ENCODE peak calls at places on chromosomes 12 and 14, in ten cellular contexts. I, H, F, O, R, V, N, B, W and P are unnamed samples.

GRCh38 chr12:114000861-114001260 is 34.7 kb upstream of the RBM19 start:
- DNase-seq in I (no peak), H (no peak), F (no peak), O (no peak), R (no peak), V (no peak), N (no peak), B (peak; percentile 33), W (no peak), P (no peak)

GRCh38 chr12:58950739-58951100 is 30.4 kb upstream of the LRIG3 start:
- DNase-seq in I (no peak), H (no peak), F (no peak), O (no peak), R (no peak), V (no peak), N (no peak), B (no peak), W (no peak), P (no peak)

GRCh38 chr12:26580619-26581018 is 252.4 kb downstream of the ITPR2 start:
- DNase-seq in I (no peak), H (no peak), F (no peak), O (no peak), R (no peak), V (no peak), N (no peak), B (no peak), W (no peak), P (no peak)

GRCh38 chr14:79971330-79971729 is 240.0 kb downstream of the DIO2 start:
- DNase-seq in I (no peak), H (no peak), F (no peak), O (no peak), R (no peak), V (no peak), N (peak; percentile 27), B (no peak), W (no peak), P (no peak)

GRCh38 chr14:69358233-69358963 is 39.7 kb downstream of the ERH start:
- DNase-seq in I (no peak), H (no peak), F (no peak), O (no peak), R (peak; percentile 47), V (no peak), N (no peak), B (no peak), W (peak; percentile 89), P (no peak)

GRCh38 chr12:108854453-108855283 is 2.7 kb downstream of the SSH1 start:
- DNase-seq in I (no peak), H (peak; percentile 87), F (no peak), O (no peak), R (no peak), V (no peak), N (peak; percentile 34), B (peak; percentile 72), W (no peak), P (peak; percentile 84)

GRCh38 chr12:115230576-115230975 is 546.6 kb upstream of the TBX3 start:
- DNase-seq in I (no peak), H (no peak), F (no peak), O (no peak), R (no peak), V (no peak), N (no peak), B (no peak), W (no peak), P (no peak)

GRCh38 chr12:4141344-4142270 is 132.0 kb upstream of the CCND2 start:
- DNase-seq in I (no peak), H (no peak), F (no peak), O (no peak), R (no peak), V (no peak), N (no peak), B (no peak), W (no peak), P (no peak)

GRCh38 chr12:9043766-9044165 is 54.4 kb downstream of the KLRG1 start:
- DNase-seq in I (no peak), H (no peak), F (no peak), O (no peak), R (no peak), V (no peak), N (no peak), B (no peak), W (no peak), P (no peak)

GRCh38 chr12:108693186-108693585 is 38.1 kb downstream of the CORO1C start:
- DNase-seq in I (no peak), H (no peak), F (no peak), O (no peak), R (no peak), V (no peak), N (no peak), B (no peak), W (no peak), P (no peak)

GRCh38 chr12:46825526-46826414 is at the start of gene SLC38A4:
- DNase-seq in I (peak; percentile 49), H (no peak), F (no peak), O (no peak), R (no peak), V (peak; percentile 88), N (no peak), B (no peak), W (no peak), P (no peak)

GRCh38 chr12:82567688-82568087 is 119.0 kb upstream of the TMTC2 start:
- DNase-seq in I (no peak), H (no peak), F (no peak), O (no peak), R (no peak), V (no peak), N (no peak), B (no peak), W (no peak), P (no peak)

GRCh38 chr12:2288001-2288400 is 235.2 kb downstream of the CACNA1C start:
- DNase-seq in I (no peak), H (no peak), F (no peak), O (no peak), R (no peak), V (no peak), N (no peak), B (peak; percentile 60), W (no peak), P (no peak)

GRCh38 chr12:57504033-57504432 is 16.2 kb downstream of the MARS1 start:
- DNase-seq in I (no peak), H (no peak), F (no peak), O (no peak), R (no peak), V (no peak), N (no peak), B (no peak), W (no peak), P (no peak)

GRCh38 chr12:67275380-67275913 is 6.3 kb downstream of the CAND1 start:
- DNase-seq in I (no peak), H (no peak), F (no peak), O (no peak), R (no peak), V (no peak), N (no peak), B (no peak), W (no peak), P (peak; percentile 9)

GRCh38 chr14:104117341-104118005 is 20.9 kb upstream of the KIF26A start:
- DNase-seq in I (peak; percentile 54), H (no peak), F (no peak), O (no peak), R (no peak), V (no peak), N (no peak), B (peak; percentile 70), W (peak; percentile 37), P (no peak)

GRCh38 chr14:50542941-50543418 is 10.6 kb upstream of the MAP4K5 start:
- DNase-seq in I (no peak), H (peak; percentile 27), F (peak; percentile 11), O (no peak), R (peak; percentile 31), V (peak; percentile 20), N (no peak), B (no peak), W (peak; percentile 38), P (peak; percentile 50)

GRCh38 chr14:54579606-54580005 is 12.7 kb downstream of the SAMD4A start:
- DNase-seq in I (no peak), H (peak; percentile 25), F (no peak), O (no peak), R (no peak), V (no peak), N (no peak), B (no peak), W (no peak), P (no peak)

GRCh38 chr12:91926810-91927209 is 218.8 kb downstream of the BTG1 start:
- DNase-seq in I (no peak), H (no peak), F (no peak), O (no peak), R (no peak), V (peak; percentile 16), N (no peak), B (no peak), W (peak; percentile 11), P (peak; percentile 42)

GRCh38 chr12:19151298-19151697 is 21.8 kb downstream of the PLEKHA5 start:
- DNase-seq in I (no peak), H (no peak), F (no peak), O (no peak), R (no peak), V (no peak), N (no peak), B (no peak), W (no peak), P (no peak)

GRCh38 chr12:54428050-54429013 is 9.3 kb upstream of the ITGA5 start:
- DNase-seq in I (no peak), H (no peak), F (no peak), O (no peak), R (no peak), V (no peak), N (peak; percentile 100), B (no peak), W (no peak), P (peak; percentile 88)

GRCh38 chr14:103725001-103725682 is 9.5 kb downstream of the ZFYVE21 start:
- DNase-seq in I (no peak), H (no peak), F (no peak), O (no peak), R (no peak), V (no peak), N (no peak), B (no peak), W (no peak), P (no peak)

GRCh38 chr12:130838284-130838950 is 633 bp downstream of the STX2 start:
- DNase-seq in I (peak; percentile 62), H (no peak), F (no peak), O (no peak), R (no peak), V (no peak), N (no peak), B (no peak), W (no peak), P (peak; percentile 19)

GRCh38 chr12:120654656-120655055 is 14.2 kb downstream of the CABP1 start:
- DNase-seq in I (no peak), H (no peak), F (no peak), O (no peak), R (no peak), V (no peak), N (no peak), B (no peak), W (no peak), P (no peak)

GRCh38 chr14:55845963-55846851 is 266.2 kb downstream of the KTN1 start:
- DNase-seq in I (no peak), H (no peak), F (no peak), O (no peak), R (no peak), V (no peak), N (no peak), B (no peak), W (no peak), P (no peak)

GRCh38 chr14:93655078-93655750 is 133.1 kb downstream of the PRIMA1 start:
- DNase-seq in I (no peak), H (no peak), F (no peak), O (no peak), R (no peak), V (peak; percentile 26), N (no peak), B (no peak), W (peak; percentile 41), P (peak; percentile 44)

GRCh38 chr12:40105265-40105514 is 691 bp downstream of the SLC2A13 start:
- DNase-seq in I (peak; percentile 77), H (no peak), F (peak; percentile 2), O (no peak), R (no peak), V (peak; percentile 56), N (no peak), B (no peak), W (no peak), P (no peak)

GRCh38 chr14:39827901-39828655 is 395.8 kb upstream of the FBXO33 start:
- DNase-seq in I (no peak), H (no peak), F (no peak), O (no peak), R (no peak), V (no peak), N (no peak), B (no peak), W (no peak), P (no peak)